ENCODE peak calls at places on chromosomes 6 and 20, in eight cellular contexts. C, K, B, A, Z, S, R and N are unnamed samples.

GRCh38 chr6:161444966-161445799 is 171.3 kb upstream of the AGPAT4 start:
- DNase-seq in Z (no peak), C (no peak), S (no peak), A (no peak), B (peak; percentile 34), R (no peak), K (no peak), N (no peak)

GRCh38 chr20:42565106-42565990 is 624.4 kb downstream of the PTPRT start:
- DNase-seq in A (no peak), Z (no peak), C (no peak), R (no peak), K (no peak), S (no peak), B (no peak), N (no peak)

GRCh38 chr6:33664506-33665057 is 43.5 kb downstream of the ITPR3 start:
- DNase-seq in Z (no peak), K (no peak), S (no peak), R (no peak), B (no peak), A (no peak), C (no peak), N (no peak)

GRCh38 chr20:47744803-47745202 is 40.5 kb downstream of the SULF2 start:
- DNase-seq in C (no peak), R (no peak), Z (no peak), S (no peak), B (no peak), A (no peak), K (no peak), N (no peak)

GRCh38 chr6:157092736-157093135 is 230.6 kb downstream of the TMEM242 start:
- DNase-seq in C (no peak), S (no peak), R (no peak), Z (no peak), B (no peak), K (no peak), A (no peak), N (no peak)

GRCh38 chr20:11117808-11118528 is 444.2 kb upstream of the JAG1 start:
- DNase-seq in B (peak; percentile 14), C (no peak), A (no peak), S (no peak), K (no peak), Z (no peak), R (peak; percentile 44), N (peak; percentile 19)

GRCh38 chr6:8219352-8219943 is 117.1 kb upstream of the EEF1E1 start:
- DNase-seq in C (no peak), S (no peak), A (no peak), Z (peak; percentile 57), B (peak; percentile 44), R (peak; percentile 48), K (peak; percentile 22), N (no peak)

GRCh38 chr6:133837801-133838349 is 51.0 kb upstream of the TCF21 start:
- DNase-seq in R (peak; percentile 28), S (peak; percentile 87), K (peak; percentile 32), A (no peak), B (peak; percentile 52), C (no peak), Z (peak; percentile 42), N (peak; percentile 9)

GRCh38 chr20:50969912-50970311 is 11.3 kb downstream of the MOCS3 start:
- DNase-seq in B (no peak), S (no peak), A (no peak), R (no peak), K (no peak), C (no peak), Z (no peak), N (no peak)

GRCh38 chr6:27863962-27864905 is 48.0 kb downstream of the OR2B2 start:
- DNase-seq in C (no peak), Z (no peak), R (no peak), B (peak; percentile 8), K (peak; percentile 24), A (no peak), S (no peak), N (no peak)

GRCh38 chr6:115064680-115065079 is 721.9 kb upstream of the HS3ST5 start:
- DNase-seq in S (no peak), R (no peak), Z (no peak), C (no peak), K (no peak), A (no peak), B (no peak), N (no peak)

GRCh38 chr6:136092897-136093296 is 157.2 kb downstream of the MTFR2 start:
- DNase-seq in K (no peak), A (no peak), R (no peak), B (no peak), S (no peak), C (no peak), Z (no peak), N (no peak)

GRCh38 chr6:140208286-140208685 is 833.8 kb upstream of the CITED2 start:
- DNase-seq in S (no peak), K (no peak), Z (no peak), C (no peak), A (no peak), R (no peak), B (no peak), N (no peak)

GRCh38 chr6:96110878-96111277 is 95.1 kb downstream of the FUT9 start:
- DNase-seq in A (no peak), C (no peak), Z (no peak), R (no peak), K (no peak), S (no peak), B (no peak), N (no peak)

DNA sequence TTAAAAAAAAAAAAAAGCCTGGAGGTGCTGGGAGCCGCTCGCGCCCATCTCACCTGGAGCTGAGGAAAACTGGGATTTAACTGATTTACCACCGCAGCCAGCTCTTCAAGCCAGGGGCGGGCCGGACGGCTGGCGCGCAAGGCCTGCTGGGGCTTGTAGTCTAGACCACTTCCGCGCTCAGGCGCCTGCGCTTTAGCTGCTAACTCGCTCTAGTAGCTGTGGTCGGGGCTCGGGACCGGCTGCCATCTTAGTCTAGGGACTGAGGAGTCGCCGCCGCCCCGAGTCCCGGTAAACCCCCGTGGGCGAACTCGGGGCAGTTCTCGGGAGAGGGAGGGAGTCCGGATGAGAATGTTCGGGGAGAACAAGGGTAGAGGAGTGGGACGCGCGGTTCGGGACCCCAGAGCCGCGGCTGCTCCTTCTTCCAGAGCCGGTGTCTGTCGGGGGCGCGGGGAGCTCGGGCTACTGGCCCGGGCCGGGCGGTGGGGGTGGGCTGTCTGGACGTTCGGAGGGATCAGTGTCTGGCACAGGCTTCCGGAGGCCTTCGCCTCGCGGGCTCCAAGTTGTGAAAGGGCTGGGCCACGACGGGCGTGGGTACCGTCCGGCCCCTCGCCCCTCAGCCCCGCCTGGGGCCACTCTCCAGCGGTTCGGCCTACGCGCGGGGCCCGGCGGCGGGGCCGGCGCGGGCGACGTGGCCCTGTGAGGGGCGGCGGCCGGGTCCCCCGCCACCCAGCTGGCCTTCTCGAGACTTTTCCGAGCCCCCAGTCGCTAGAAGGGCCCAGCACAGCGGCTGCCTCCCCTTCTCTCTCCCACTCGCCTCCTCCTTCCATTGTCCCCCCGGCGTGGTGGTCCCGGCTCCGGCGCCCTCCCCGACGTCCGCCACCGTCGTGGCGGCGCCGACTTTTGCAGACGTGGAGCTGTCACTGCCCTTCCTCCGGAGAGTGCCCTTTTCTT is at the start of gene ITCH:
- DNase-seq in A (peak; percentile 94), C (peak; percentile 73), S (peak; percentile 93), R (peak; percentile 98), Z (peak; percentile 96), K (peak; percentile 94), B (peak; percentile 97), N (peak; percentile 94)
- TF ChIP-seq POLR2A in A (peak; percentile 92), C (peak; percentile 94), S (peak; percentile 88), R (peak; percentile 80), Z (peak; percentile 88), K (peak; percentile 87), B (peak; percentile 91), N (peak; percentile 90)

DNA sequence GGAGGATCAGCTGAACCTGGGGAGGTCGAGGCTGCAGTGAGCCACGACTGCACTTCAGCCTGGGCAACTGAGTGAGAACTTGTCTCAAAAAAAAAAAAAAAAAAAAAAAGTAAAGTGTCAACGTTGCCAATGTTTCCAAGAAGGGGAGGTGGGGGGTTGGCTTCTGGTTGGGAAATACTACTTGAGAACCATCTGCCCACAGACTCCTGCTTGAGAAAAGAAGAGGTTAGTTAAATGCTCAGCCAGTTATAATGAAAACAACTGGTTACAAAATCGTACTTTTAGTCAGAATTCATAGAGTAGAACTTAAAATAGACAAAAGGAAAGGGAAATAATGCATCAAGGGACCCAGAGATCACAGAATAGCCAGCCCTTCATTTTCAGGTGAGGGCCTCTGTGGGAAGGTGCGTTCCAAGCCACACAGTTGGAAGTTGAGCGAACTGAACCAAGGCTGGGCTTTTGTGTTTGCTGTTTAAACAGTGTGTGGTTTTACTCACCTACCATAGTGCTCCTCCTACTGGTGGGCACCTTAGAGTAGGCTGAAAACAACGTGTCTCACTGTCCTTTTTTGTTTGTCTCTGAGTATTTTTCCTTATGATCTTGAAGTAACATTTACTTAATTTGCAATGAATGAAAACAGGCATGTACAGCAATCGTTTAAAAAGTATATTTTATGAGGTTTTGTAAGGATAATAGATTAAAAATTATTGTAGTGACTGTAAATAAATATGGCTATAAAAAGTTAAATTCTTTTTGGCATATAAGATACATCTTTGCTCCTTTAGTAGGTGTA is 200.7 kb downstream of the BCAS1 start:
- DNase-seq in K (peak; percentile 73), C (no peak), S (no peak), A (peak; percentile 33), Z (peak; percentile 92), B (peak; percentile 65), R (peak; percentile 83), N (no peak)
- TF ChIP-seq POLR2A in K (no peak), C (no peak), S (no peak), A (no peak), Z (no peak), B (no peak), R (no peak), N (no peak)

DNA sequence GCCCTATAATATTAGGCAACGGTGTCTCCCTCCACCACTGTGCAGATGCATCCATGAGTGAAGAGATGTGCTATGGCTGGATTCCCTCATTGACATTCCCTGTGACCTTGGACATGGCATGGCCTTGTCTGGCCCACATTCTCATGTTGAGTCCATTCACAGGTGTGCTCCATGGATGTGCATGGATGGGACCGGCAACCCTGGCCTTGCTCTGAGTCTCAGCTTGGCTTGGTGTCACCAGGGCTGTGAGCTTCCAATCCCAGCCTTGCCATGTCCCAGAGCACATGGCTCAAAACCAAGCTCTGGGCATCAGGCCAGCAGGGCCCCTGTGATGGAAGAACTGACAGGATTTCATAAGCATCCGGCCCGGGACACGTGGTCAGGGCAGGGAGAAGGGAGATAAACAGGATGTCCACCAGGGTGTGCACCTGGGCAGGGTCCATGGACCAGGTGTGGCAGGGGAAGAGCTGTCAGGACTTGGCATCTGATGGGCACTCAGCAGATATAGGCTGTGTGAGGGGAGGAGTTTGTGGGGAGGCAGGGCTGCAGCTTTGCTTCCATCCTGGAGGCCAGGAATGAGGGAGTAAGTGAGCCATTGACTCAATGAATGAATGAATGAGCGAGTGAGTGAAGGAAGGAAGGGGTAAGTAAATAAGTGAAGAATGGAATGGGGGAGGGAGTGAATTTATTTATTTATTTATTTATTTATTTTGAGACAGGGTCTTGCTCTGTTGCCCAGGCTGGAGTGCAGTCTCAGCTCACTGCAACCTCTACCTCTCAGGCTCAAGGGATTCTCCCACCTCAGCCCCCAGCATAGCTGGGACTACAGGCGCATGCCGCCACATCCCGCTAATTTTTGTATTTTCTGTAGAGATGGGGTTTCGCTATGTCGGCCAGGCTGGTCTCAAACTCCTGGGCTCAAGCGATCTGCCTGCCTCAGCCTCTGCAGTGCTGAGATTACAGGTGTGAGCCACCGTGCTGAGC is 15.7 kb downstream of the NRSN2 start:
- DNase-seq in Z (peak; percentile 78), A (peak; percentile 64), C (peak; percentile 16), R (peak; percentile 94), S (no peak), K (peak; percentile 66), B (peak; percentile 96), N (no peak)
- TF ChIP-seq POLR2A in Z (no peak), A (no peak), C (no peak), R (no peak), S (no peak), K (no peak), B (no peak), N (no peak)

GRCh38 chr6:48199502-48199901 is 88.5 kb upstream of the PTCHD4 start:
- DNase-seq in S (no peak), B (no peak), K (no peak), C (no peak), R (no peak), A (no peak), Z (no peak), N (no peak)

GRCh38 chr6:48194596-48195295 is 83.7 kb upstream of the PTCHD4 start:
- DNase-seq in Z (no peak), B (peak; percentile 32), C (no peak), A (no peak), K (no peak), S (no peak), R (no peak), N (no peak)
- TF ChIP-seq POLR2A in Z (no peak), B (no peak), C (no peak), A (no peak), K (no peak), S (no peak), R (no peak), N (no peak)